ENCODE peak calls at places on chromosomes 4 and X, in nine cellular contexts. One of them, this sample, is unnamed.

GRCh38 chr4:28357985-28358384 is 1497.3 kb downstream of the STIM2 start:
- DNase-seq in stimulated activated CD8-positive, alpha-beta memory T cell treated with anti-CD3 and anti-CD28 coated beads, Interleukin-15, amount 100 ng/mL, for 48 hours: no peak
- DNase-seq in neural crest cell: no peak
- DNase-seq in right lobe of liver: no peak
- DNase-seq in kidney tubule cell: no peak
- DNase-seq in MCF 10A: peak
- DNase-seq in CD8-positive, alpha-beta memory T cell: no peak
- DNase-seq in stimulated activated effector memory CD8-positive, alpha-beta T cell treated with anti-CD3 and anti-CD28 coated beads, Interleukin-12 subunit alpha, Interleukin-12 subunit beta, amount 100 ng/mL, for 72 hours: no peak
- DNase-seq in keratinocyte: no peak
- DNase-seq in this sample: no peak

GRCh38 chrX:132631579-132632232 is 142.9 kb upstream of the MBNL3 start:
- DNase-seq in stimulated activated CD8-positive, alpha-beta memory T cell treated with anti-CD3 and anti-CD28 coated beads, Interleukin-15, amount 100 ng/mL, for 48 hours: no peak
- DNase-seq in neural crest cell: no peak
- DNase-seq in right lobe of liver: no peak
- DNase-seq in kidney tubule cell: peak
- DNase-seq in MCF 10A: peak
- DNase-seq in CD8-positive, alpha-beta memory T cell: no peak
- DNase-seq in stimulated activated effector memory CD8-positive, alpha-beta T cell treated with anti-CD3 and anti-CD28 coated beads, Interleukin-12 subunit alpha, Interleukin-12 subunit beta, amount 100 ng/mL, for 72 hours: no peak
- DNase-seq in keratinocyte: no peak
- DNase-seq in this sample: peak

GRCh38 chr4:151219091-151219490 is 57.9 kb upstream of the PRSS48 start:
- DNase-seq in stimulated activated CD8-positive, alpha-beta memory T cell treated with anti-CD3 and anti-CD28 coated beads, Interleukin-15, amount 100 ng/mL, for 48 hours: no peak
- DNase-seq in neural crest cell: no peak
- DNase-seq in right lobe of liver: no peak
- DNase-seq in kidney tubule cell: no peak
- DNase-seq in MCF 10A: no peak
- DNase-seq in CD8-positive, alpha-beta memory T cell: no peak
- DNase-seq in stimulated activated effector memory CD8-positive, alpha-beta T cell treated with anti-CD3 and anti-CD28 coated beads, Interleukin-12 subunit alpha, Interleukin-12 subunit beta, amount 100 ng/mL, for 72 hours: no peak
- DNase-seq in keratinocyte: no peak
- DNase-seq in this sample: no peak

GRCh38 chrX:71052721-71053120 is 15.4 kb downstream of the SNX12 start:
- DNase-seq in stimulated activated CD8-positive, alpha-beta memory T cell treated with anti-CD3 and anti-CD28 coated beads, Interleukin-15, amount 100 ng/mL, for 48 hours: no peak
- DNase-seq in neural crest cell: no peak
- DNase-seq in right lobe of liver: no peak
- DNase-seq in kidney tubule cell: no peak
- DNase-seq in MCF 10A: no peak
- DNase-seq in CD8-positive, alpha-beta memory T cell: no peak
- DNase-seq in stimulated activated effector memory CD8-positive, alpha-beta T cell treated with anti-CD3 and anti-CD28 coated beads, Interleukin-12 subunit alpha, Interleukin-12 subunit beta, amount 100 ng/mL, for 72 hours: no peak
- DNase-seq in keratinocyte: no peak
- DNase-seq in this sample: no peak

GRCh38 chr4:54659213-54660144 is 1.7 kb downstream of the KIT start:
- DNase-seq in stimulated activated CD8-positive, alpha-beta memory T cell treated with anti-CD3 and anti-CD28 coated beads, Interleukin-15, amount 100 ng/mL, for 48 hours: no peak
- DNase-seq in neural crest cell: no peak
- DNase-seq in right lobe of liver: no peak
- DNase-seq in kidney tubule cell: peak
- DNase-seq in MCF 10A: peak
- DNase-seq in CD8-positive, alpha-beta memory T cell: no peak
- DNase-seq in stimulated activated effector memory CD8-positive, alpha-beta T cell treated with anti-CD3 and anti-CD28 coated beads, Interleukin-12 subunit alpha, Interleukin-12 subunit beta, amount 100 ng/mL, for 72 hours: no peak
- DNase-seq in keratinocyte: no peak
- DNase-seq in this sample: no peak

GRCh38 chr4:170079981-170080380 is 9.8 kb downstream of the AADAT start:
- DNase-seq in stimulated activated CD8-positive, alpha-beta memory T cell treated with anti-CD3 and anti-CD28 coated beads, Interleukin-15, amount 100 ng/mL, for 48 hours: no peak
- DNase-seq in neural crest cell: no peak
- DNase-seq in right lobe of liver: no peak
- DNase-seq in kidney tubule cell: no peak
- DNase-seq in MCF 10A: no peak
- DNase-seq in CD8-positive, alpha-beta memory T cell: no peak
- DNase-seq in stimulated activated effector memory CD8-positive, alpha-beta T cell treated with anti-CD3 and anti-CD28 coated beads, Interleukin-12 subunit alpha, Interleukin-12 subunit beta, amount 100 ng/mL, for 72 hours: no peak
- DNase-seq in keratinocyte: no peak
- DNase-seq in this sample: no peak

GRCh38 chr4:2042207-2042946 is 16.8 kb upstream of the NAT8L start:
- DNase-seq in stimulated activated CD8-positive, alpha-beta memory T cell treated with anti-CD3 and anti-CD28 coated beads, Interleukin-15, amount 100 ng/mL, for 48 hours: no peak
- DNase-seq in neural crest cell: no peak
- DNase-seq in right lobe of liver: peak
- DNase-seq in kidney tubule cell: peak
- DNase-seq in MCF 10A: no peak
- DNase-seq in CD8-positive, alpha-beta memory T cell: peak
- DNase-seq in stimulated activated effector memory CD8-positive, alpha-beta T cell treated with anti-CD3 and anti-CD28 coated beads, Interleukin-12 subunit alpha, Interleukin-12 subunit beta, amount 100 ng/mL, for 72 hours: peak
- DNase-seq in keratinocyte: no peak
- DNase-seq in this sample: no peak

GRCh38 chr4:140238353-140239041 is 84.5 kb upstream of the MAML3 start:
- DNase-seq in stimulated activated CD8-positive, alpha-beta memory T cell treated with anti-CD3 and anti-CD28 coated beads, Interleukin-15, amount 100 ng/mL, for 48 hours: no peak
- DNase-seq in neural crest cell: peak
- DNase-seq in right lobe of liver: peak
- DNase-seq in kidney tubule cell: no peak
- DNase-seq in MCF 10A: peak
- DNase-seq in CD8-positive, alpha-beta memory T cell: no peak
- DNase-seq in stimulated activated effector memory CD8-positive, alpha-beta T cell treated with anti-CD3 and anti-CD28 coated beads, Interleukin-12 subunit alpha, Interleukin-12 subunit beta, amount 100 ng/mL, for 72 hours: no peak
- DNase-seq in keratinocyte: no peak
- DNase-seq in this sample: peak

GRCh38 chr4:83334425-83335241 is at the start of gene HPSE:
- DNase-seq in stimulated activated CD8-positive, alpha-beta memory T cell treated with anti-CD3 and anti-CD28 coated beads, Interleukin-15, amount 100 ng/mL, for 48 hours: peak
- DNase-seq in neural crest cell: peak
- DNase-seq in right lobe of liver: peak
- DNase-seq in kidney tubule cell: peak
- DNase-seq in MCF 10A: peak
- DNase-seq in CD8-positive, alpha-beta memory T cell: peak
- DNase-seq in stimulated activated effector memory CD8-positive, alpha-beta T cell treated with anti-CD3 and anti-CD28 coated beads, Interleukin-12 subunit alpha, Interleukin-12 subunit beta, amount 100 ng/mL, for 72 hours: peak
- DNase-seq in keratinocyte: peak
- DNase-seq in this sample: peak

GRCh38 chr4:168486961-168487820 is 6.9 kb upstream of the DDX60L start:
- DNase-seq in stimulated activated CD8-positive, alpha-beta memory T cell treated with anti-CD3 and anti-CD28 coated beads, Interleukin-15, amount 100 ng/mL, for 48 hours: no peak
- DNase-seq in neural crest cell: no peak
- DNase-seq in right lobe of liver: no peak
- DNase-seq in kidney tubule cell: peak
- DNase-seq in MCF 10A: peak
- DNase-seq in CD8-positive, alpha-beta memory T cell: no peak
- DNase-seq in stimulated activated effector memory CD8-positive, alpha-beta T cell treated with anti-CD3 and anti-CD28 coated beads, Interleukin-12 subunit alpha, Interleukin-12 subunit beta, amount 100 ng/mL, for 72 hours: no peak
- DNase-seq in keratinocyte: peak
- DNase-seq in this sample: no peak

GRCh38 chr4:64402684-64403083 is 6.6 kb downstream of the TECRL start:
- DNase-seq in stimulated activated CD8-positive, alpha-beta memory T cell treated with anti-CD3 and anti-CD28 coated beads, Interleukin-15, amount 100 ng/mL, for 48 hours: no peak
- DNase-seq in neural crest cell: no peak
- DNase-seq in right lobe of liver: no peak
- DNase-seq in kidney tubule cell: no peak
- DNase-seq in MCF 10A: no peak
- DNase-seq in CD8-positive, alpha-beta memory T cell: no peak
- DNase-seq in stimulated activated effector memory CD8-positive, alpha-beta T cell treated with anti-CD3 and anti-CD28 coated beads, Interleukin-12 subunit alpha, Interleukin-12 subunit beta, amount 100 ng/mL, for 72 hours: no peak
- DNase-seq in keratinocyte: no peak
- DNase-seq in this sample: no peak

GRCh38 chr4:55733874-55734437 is 85.6 kb upstream of the EXOC1L start:
- DNase-seq in stimulated activated CD8-positive, alpha-beta memory T cell treated with anti-CD3 and anti-CD28 coated beads, Interleukin-15, amount 100 ng/mL, for 48 hours: no peak
- DNase-seq in neural crest cell: no peak
- DNase-seq in right lobe of liver: no peak
- DNase-seq in kidney tubule cell: peak
- DNase-seq in MCF 10A: peak
- DNase-seq in CD8-positive, alpha-beta memory T cell: no peak
- DNase-seq in stimulated activated effector memory CD8-positive, alpha-beta T cell treated with anti-CD3 and anti-CD28 coated beads, Interleukin-12 subunit alpha, Interleukin-12 subunit beta, amount 100 ng/mL, for 72 hours: no peak
- DNase-seq in keratinocyte: peak
- DNase-seq in this sample: no peak

GRCh38 chr4:127251423-127251822 is 381.3 kb upstream of the INTU start:
- DNase-seq in stimulated activated CD8-positive, alpha-beta memory T cell treated with anti-CD3 and anti-CD28 coated beads, Interleukin-15, amount 100 ng/mL, for 48 hours: no peak
- DNase-seq in neural crest cell: no peak
- DNase-seq in right lobe of liver: no peak
- DNase-seq in kidney tubule cell: no peak
- DNase-seq in MCF 10A: peak
- DNase-seq in CD8-positive, alpha-beta memory T cell: no peak
- DNase-seq in stimulated activated effector memory CD8-positive, alpha-beta T cell treated with anti-CD3 and anti-CD28 coated beads, Interleukin-12 subunit alpha, Interleukin-12 subunit beta, amount 100 ng/mL, for 72 hours: no peak
- DNase-seq in keratinocyte: no peak
- DNase-seq in this sample: no peak

GRCh38 chrX:150155396-150156048 is 207.6 kb upstream of the MAMLD1 start:
- DNase-seq in stimulated activated CD8-positive, alpha-beta memory T cell treated with anti-CD3 and anti-CD28 coated beads, Interleukin-15, amount 100 ng/mL, for 48 hours: no peak
- DNase-seq in neural crest cell: no peak
- DNase-seq in right lobe of liver: no peak
- DNase-seq in kidney tubule cell: peak
- DNase-seq in MCF 10A: peak
- DNase-seq in CD8-positive, alpha-beta memory T cell: no peak
- DNase-seq in stimulated activated effector memory CD8-positive, alpha-beta T cell treated with anti-CD3 and anti-CD28 coated beads, Interleukin-12 subunit alpha, Interleukin-12 subunit beta, amount 100 ng/mL, for 72 hours: no peak
- DNase-seq in keratinocyte: no peak
- DNase-seq in this sample: no peak